ENCODE peak calls at places on chromosomes 5 and 9, in eight cellular contexts. C is kidney; A is heart right ventricle; O is uterus; G is DMS79 treated with DMSO at 0.1 percent for 48 hours; D is NCI-H2081; N is iris pigment epithelial cell; U is activated T-helper 1 cell treated with anti-CD3 and anti-CD28 coated beads, Interleukin-12 subunit alpha, Interleukin-12 subunit beta, Interleukin-2, Interleukin-4 antibody, amounts not matched to agents 30 ng/mL and 10 ng/mL and 1 ng/mL, durations not matched to agents 14 hours and 24 hours and 36 hours. V is an unnamed sample.

GRCh38 chr9:14993061-14993800 is 83.0 kb upstream of the FREM1 start:
- DNase-seq in C (peak), A (peak), O (peak), G (peak), D (peak), N (peak), U (peak), V (peak)

GRCh38 chr9:121783523-121784507 is 132.4 kb downstream of the DAB2IP start:
- DNase-seq in C (peak), A (no peak), O (peak), G (no peak), D (no peak), N (no peak), U (no peak), V (no peak)

GRCh38 chr5:103041071-103041676 is 78.8 kb downstream of the GIN1 start:
- DNase-seq in C (no peak), A (no peak), O (no peak), G (peak), D (no peak), N (peak), U (no peak), V (no peak)

GRCh38 chr5:29089591-29090141 is 2051.3 kb upstream of the CDH9 start:
- DNase-seq in C (no peak), A (no peak), O (no peak), G (no peak), D (no peak), N (no peak), U (no peak), V (no peak)

GRCh38 chr5:140239939-140240700 is 62.8 kb downstream of the PFDN1 start:
- DNase-seq in C (no peak), A (peak), O (peak), G (no peak), D (peak), N (peak), U (peak), V (peak)

GRCh38 chr9:134392900-134393299 is 66.6 kb downstream of the RXRA start:
- DNase-seq in C (no peak), A (no peak), O (no peak), G (no peak), D (no peak), N (no peak), U (no peak), V (no peak)

GRCh38 chr9:127534250-127534649 is 77.8 kb upstream of the STXBP1 start:
- DNase-seq in C (no peak), A (no peak), O (no peak), G (no peak), D (no peak), N (no peak), U (no peak), V (no peak)

GRCh38 chr5:41637424-41637823 is 127.0 kb upstream of the PLCXD3 start:
- DNase-seq in C (peak), A (no peak), O (no peak), G (no peak), D (no peak), N (no peak), U (no peak), V (no peak)

GRCh38 chr5:96652769-96653455 is 9.3 kb upstream of the CAST start:
- DNase-seq in C (no peak), A (no peak), O (no peak), G (no peak), D (no peak), N (no peak), U (no peak), V (no peak)